ENCODE peak calls at places on chromosomes 12 and 14, in ten cellular contexts. F, P, W, D, L, H, E, Q, B and T are unnamed samples.

GRCh38 chr14:104007121-104007520 is 64.8 kb upstream of the RD3L start:
- DNase-seq in W (no peak), Q (no peak), L (no peak), E (no peak), D (no peak), B (no peak), P (no peak), H (no peak), F (no peak), T (no peak)

GRCh38 chr14:25103261-25103660 is 53.3 kb upstream of the STXBP6 start:
- DNase-seq in F (no peak), E (no peak), L (no peak), H (no peak), Q (no peak), B (no peak), D (no peak), P (no peak), W (no peak), T (no peak)

GRCh38 chr12:127655691-127656090 is 611.3 kb upstream of the TMEM132C start:
- DNase-seq in W (no peak), E (no peak), Q (no peak), D (peak; percentile 30), L (no peak), F (no peak), B (no peak), P (peak; percentile 74), H (no peak), T (no peak)

GRCh38 chr14:103542545-103543088 is 13.6 kb downstream of the TRMT61A start:
- DNase-seq in P (no peak), E (no peak), W (no peak), D (no peak), L (no peak), B (no peak), H (no peak), F (no peak), Q (peak; percentile 13), T (no peak)

GRCh38 chr12:10220398-10221077 is 7.9 kb downstream of the GABARAPL1 start:
- DNase-seq in Q (peak; percentile 69), L (peak; percentile 93), E (no peak), W (peak; percentile 25), B (no peak), D (no peak), P (peak; percentile 64), H (peak; percentile 21), F (peak; percentile 87), T (no peak)

GRCh38 chr12:6967548-6968100 is 2.8 kb downstream of the PHB2 start:
- DNase-seq in Q (no peak), B (no peak), F (no peak), D (no peak), W (no peak), P (no peak), L (no peak), H (no peak), E (no peak), T (no peak)

GRCh38 chr14:79581912-79582576 is 629.3 kb downstream of the DIO2 start:
- DNase-seq in P (peak; percentile 65), D (no peak), L (no peak), H (no peak), F (no peak), Q (no peak), B (no peak), E (no peak), W (no peak), T (no peak)

GRCh38 chr14:52895000-52895399 is 55.9 kb downstream of the FERMT2 start:
- DNase-seq in L (no peak), F (no peak), W (no peak), Q (no peak), P (peak; percentile 66), D (no peak), E (no peak), B (no peak), H (no peak), T (no peak)

GRCh38 chr14:50061664-50062437 is 54.5 kb downstream of the VCPKMT start:
- DNase-seq in B (no peak), H (peak; percentile 71), W (no peak), F (peak; percentile 65), Q (no peak), P (peak; percentile 56), E (no peak), L (peak; percentile 41), D (no peak), T (peak; percentile 44)

GRCh38 chr12:14171111-14171510 is 189.7 kb upstream of the GRIN2B start:
- DNase-seq in W (no peak), E (peak; percentile 32), B (no peak), F (no peak), D (no peak), Q (no peak), L (no peak), H (no peak), P (no peak), T (no peak)

GRCh38 chr14:104876251-104876699 is 11.2 kb downstream of the CEP170B start:
- DNase-seq in L (peak; percentile 25), E (no peak), F (no peak), Q (no peak), P (peak; percentile 16), W (no peak), D (no peak), B (peak; percentile 28), H (peak; percentile 33), T (peak; percentile 56)

GRCh38 chr14:64983439-64984310 is 3.0 kb upstream of the FNTB start:
- DNase-seq in E (peak; percentile 50), B (peak; percentile 55), D (no peak), L (peak; percentile 77), H (peak; percentile 46), Q (no peak), W (no peak), P (peak; percentile 74), F (peak; percentile 54), T (peak; percentile 59)

GRCh38 chr12:31482816-31483215 is 108.1 kb downstream of the DENND5B start:
- DNase-seq in D (no peak), F (no peak), H (no peak), Q (no peak), E (no peak), L (peak; percentile 66), B (no peak), P (peak; percentile 51), W (no peak), T (no peak)

GRCh38 chr12:75571204-75571603 is 59.8 kb upstream of the KRR1 start:
- DNase-seq in B (no peak), H (no peak), P (no peak), L (no peak), W (no peak), Q (no peak), F (no peak), E (no peak), D (no peak), T (no peak)

GRCh38 chr14:65588426-65589140 is 176.1 kb downstream of the FUT8 start:
- DNase-seq in H (no peak), W (no peak), L (peak; percentile 23), F (no peak), E (peak; percentile 7), B (no peak), D (no peak), P (peak; percentile 28), Q (no peak), T (no peak)

GRCh38 chr12:51819851-51820720 is 28.4 kb downstream of the FIGNL2 start:
- DNase-seq in Q (peak; percentile 47), B (peak; percentile 67), E (no peak), H (peak; percentile 46), L (no peak), F (peak; percentile 42), D (no peak), W (no peak), P (no peak), T (no peak)

GRCh38 chr12:32659908-32660440 is 19.1 kb upstream of the DNM1L start:
- DNase-seq in P (no peak), F (no peak), E (no peak), Q (no peak), L (no peak), W (no peak), B (no peak), H (peak; percentile 26), D (no peak), T (no peak)

GRCh38 chr14:39107624-39108023 is 4.6 kb upstream of the SEC23A start:
- DNase-seq in W (no peak), H (no peak), Q (no peak), L (peak; percentile 61), P (peak; percentile 55), F (no peak), B (peak; percentile 52), E (peak; percentile 20), D (no peak), T (no peak)

GRCh38 chr12:47209014-47209413 is 129.3 kb upstream of the AMIGO2 start:
- DNase-seq in W (no peak), Q (no peak), F (no peak), L (no peak), D (no peak), B (no peak), H (no peak), E (no peak), P (no peak), T (no peak)

DNA sequence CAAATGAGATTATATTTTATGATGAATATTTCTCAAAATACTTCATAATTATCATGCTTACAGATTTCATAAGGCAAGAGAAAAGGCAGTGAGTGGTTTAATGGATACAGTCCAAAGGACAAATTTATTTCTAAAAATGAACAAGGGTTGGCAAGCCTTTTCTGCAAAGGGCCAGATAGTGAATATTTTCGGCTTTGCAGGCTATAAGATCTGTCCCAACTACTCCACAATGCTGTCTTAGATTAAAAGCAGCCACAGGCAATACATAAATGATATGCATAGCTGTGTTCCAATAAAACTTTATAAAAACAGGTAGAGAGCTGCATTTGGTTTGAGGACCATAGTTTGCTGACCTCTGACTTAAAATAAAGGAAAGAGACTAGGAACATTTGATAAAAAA is 42.9 kb upstream of the STK38L start:
- DNase-seq in Q (no peak), L (no peak), F (no peak), E (no peak), B (no peak), P (no peak), H (no peak), D (no peak), W (no peak), T (no peak)
- H3K9me3 ChIP-seq in Q (no peaks in the 10 kb centered on the region), L (no peaks in the 10 kb centered on the region), F (no peaks in the 10 kb centered on the region), E (no peaks in the 10 kb centered on the region), B (no peaks in the 10 kb centered on the region), P (no peaks in the 10 kb centered on the region), H (no peaks in the 10 kb centered on the region), D (no peaks in the 10 kb centered on the region), W (no peaks in the 10 kb centered on the region), T (no peaks in the 10 kb centered on the region)

GRCh38 chr12:11622774-11623375 is 26.6 kb upstream of the ETV6 start:
- DNase-seq in Q (no peak), E (no peak), F (no peak), W (no peak), L (peak; percentile 7), P (no peak), D (no peak), B (no peak), H (no peak), T (no peak)
- TF ChIP-seq CTCF in Q (no peak), E (no peak), F (no peak), W (no peak), L (peak; percentile 20), P (peak; percentile 36), D (peak; percentile 44), B (no peak), H (no peak), T (peak; percentile 22)

GRCh38 chr12:133236144-133236543 is 467 bp upstream of the ANHX start:
- DNase-seq in E (no peak), Q (no peak), H (no peak), W (no peak), D (no peak), F (no peak), B (no peak), P (no peak), L (no peak), T (no peak)
- H3K9me3 ChIP-seq in E (no peaks in the 10 kb centered on the region), Q (no peaks in the 10 kb centered on the region), H (peaks cover 69% of the 10 kb centered on the region), W (no peaks in the 10 kb centered on the region), D (peaks cover 73% of the 10 kb centered on the region), F (no peaks in the 10 kb centered on the region), B (peaks cover 69% of the 10 kb centered on the region), P (peaks cover 51% of the 10 kb centered on the region), L (no peaks in the 10 kb centered on the region), T (no peaks in the 10 kb centered on the region)

GRCh38 chr14:42994001-42994736 is 1387.5 kb downstream of the LRFN5 start:
- DNase-seq in H (no peak), L (peak; percentile 0), E (no peak), F (no peak), D (peak; percentile 80), P (peak; percentile 79), Q (no peak), B (peak; percentile 3), W (no peak), T (no peak)
- TF ChIP-seq CTCF in H (no peak), L (no peak), E (no peak), F (no peak), D (peak; percentile 49), P (no peak), Q (no peak), B (no peak), W (no peak), T (no peak)